ENCODE peak calls at places on chromosomes 12 and 14, in seven cellular contexts. G, N, V, O, X, Z and M are unnamed samples.

GRCh38 chr14:104138098-104138890 is at the start of gene KIF26A:
- DNase-seq in G (no peak), O (no peak), N (no peak), Z (no peak), X (no peak), V (no peak), M (no peak)

GRCh38 chr12:111412007-111412829 is 6.5 kb downstream of the SH2B3 start:
- DNase-seq in Z (no peak), O (no peak), V (peak), G (no peak), N (no peak), X (no peak), M (no peak)

GRCh38 chr14:45785240-45785639 is 532.2 kb upstream of the MIS18BP1 start:
- DNase-seq in X (no peak), V (no peak), O (no peak), Z (no peak), N (no peak), G (no peak), M (no peak)

GRCh38 chr14:104826197-104826857 is 25.4 kb downstream of the ZBTB42 start:
- DNase-seq in X (no peak), G (peak), Z (peak), V (peak), O (peak), N (peak), M (no peak)

GRCh38 chr12:109291531-109292341 is 17.3 kb downstream of the FOXN4 start:
- DNase-seq in X (no peak), O (no peak), V (peak), N (peak), Z (peak), G (no peak), M (peak)

GRCh38 chr12:103504606-103505005 is 8.8 kb upstream of the C12orf42 start:
- DNase-seq in Z (no peak), G (no peak), X (no peak), N (no peak), V (no peak), O (no peak), M (no peak)

GRCh38 chr12:112190626-112191025 is 65.3 kb downstream of the TRAFD1 start:
- DNase-seq in V (no peak), Z (no peak), G (no peak), O (no peak), X (no peak), N (no peak), M (no peak)

GRCh38 chr12:52166672-52167071 is 25.1 kb downstream of the KRT80 start:
- DNase-seq in N (peak), X (no peak), V (no peak), O (no peak), Z (no peak), G (no peak), M (no peak)

GRCh38 chr12:104903648-104904423 is 54.3 kb downstream of the SLC41A2 start:
- DNase-seq in V (no peak), O (no peak), N (peak), G (no peak), Z (peak), X (peak), M (no peak)

GRCh38 chr14:55103005-55103640 is 25.9 kb upstream of the LGALS3 start:
- DNase-seq in V (no peak), X (peak), Z (peak), N (peak), O (peak), G (peak), M (peak)

GRCh38 chr12:131371580-131372475 is 339.1 kb upstream of the SFSWAP start:
- DNase-seq in O (no peak), N (no peak), X (no peak), G (no peak), V (no peak), Z (no peak), M (no peak)
- H3K4me3 ChIP-seq in O (no peak), N (no peak), X (no peak), G (no peak), V (no peak), Z (no peak), M (no peak)

DNA sequence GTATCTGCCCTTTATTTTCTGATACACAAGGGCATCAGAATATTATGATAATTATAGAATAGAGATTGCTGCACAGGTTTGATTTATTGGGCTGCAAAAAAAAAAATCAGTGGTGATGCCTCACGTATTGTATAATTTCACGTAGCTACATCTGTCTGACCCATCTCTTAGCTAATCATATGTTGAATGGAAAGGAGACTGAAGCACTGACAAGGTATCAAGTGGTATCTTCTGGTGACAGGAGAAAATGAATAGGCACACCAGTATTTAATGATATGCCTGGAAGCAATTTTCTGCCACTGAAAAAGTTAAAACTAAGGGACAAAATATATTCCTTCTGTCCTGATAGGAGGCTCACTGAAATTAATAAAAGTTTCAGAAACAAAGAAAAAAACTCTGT is 837.2 kb upstream of the FBXO33 start:
- DNase-seq in O (no peak), G (no peak), X (no peak), N (no peak), V (no peak), Z (no peak), M (no peak)
- TF ChIP-seq CTCF in O (no peak), G (no peak), X (no peak), N (no peak), V (no peak), Z (no peak), M (no peak)

GRCh38 chr12:76422154-76422877 is 74.1 kb upstream of the BBS10 start:
- DNase-seq in V (no peak), Z (no peak), G (no peak), N (no peak), O (no peak), X (no peak), M (no peak)

GRCh38 chr12:76417116-76417515 is 68.9 kb upstream of the BBS10 start:
- DNase-seq in Z (no peak), G (no peak), V (no peak), N (no peak), O (no peak), X (no peak), M (no peak)

GRCh38 chr12:76424941-76425340 is 76.7 kb upstream of the BBS10 start:
- DNase-seq in V (no peak), G (no peak), N (no peak), X (no peak), Z (no peak), O (no peak), M (no peak)

GRCh38 chr12:76422878-76423438 is 74.7 kb upstream of the BBS10 start:
- DNase-seq in G (no peak), N (no peak), Z (peak), X (peak), O (no peak), V (no peak), M (peak)

GRCh38 chr12:76420221-76420620 is 72.0 kb upstream of the BBS10 start:
- DNase-seq in V (no peak), X (no peak), N (no peak), G (no peak), O (no peak), Z (no peak), M (no peak)
- H3K4me3 ChIP-seq in V (no peak), X (no peak), N (no peak), G (no peak), O (no peak), Z (no peak), M (no peak)

GRCh38 chr14:102063092-102063807 is 23.6 kb downstream of the HSP90AA1 start:
- DNase-seq in V (peak), X (peak), N (peak), G (peak), O (peak), Z (peak), M (peak)
- TF ChIP-seq CTCF in V (peak), X (peak), N (peak), G (peak), O (peak), Z (peak), M (peak)

GRCh38 chr12:65881965-65882413 is 57.7 kb downstream of the HMGA2 start:
- DNase-seq in X (peak), G (peak), V (peak), O (no peak), N (peak), Z (peak), M (no peak)

GRCh38 chr12:65885312-65885711 is 61.0 kb downstream of the HMGA2 start:
- DNase-seq in Z (peak), V (no peak), N (peak), O (no peak), X (no peak), G (no peak), M (no peak)

GRCh38 chr12:65879878-65880277 is 55.6 kb downstream of the HMGA2 start:
- DNase-seq in G (no peak), V (no peak), O (no peak), X (peak), Z (peak), N (peak), M (no peak)

GRCh38 chr12:65881348-65881961 is 57.2 kb downstream of the HMGA2 start:
- DNase-seq in O (no peak), N (peak), V (no peak), G (no peak), Z (peak), X (no peak), M (no peak)

GRCh38 chr12:65882504-65882903 is 58.2 kb downstream of the HMGA2 start:
- DNase-seq in N (peak), Z (no peak), X (no peak), G (no peak), O (no peak), V (no peak), M (no peak)
- H3K4me3 ChIP-seq in N (peak), Z (peak), X (peak), G (peak), O (no peak), V (no peak), M (no peak)

DNA sequence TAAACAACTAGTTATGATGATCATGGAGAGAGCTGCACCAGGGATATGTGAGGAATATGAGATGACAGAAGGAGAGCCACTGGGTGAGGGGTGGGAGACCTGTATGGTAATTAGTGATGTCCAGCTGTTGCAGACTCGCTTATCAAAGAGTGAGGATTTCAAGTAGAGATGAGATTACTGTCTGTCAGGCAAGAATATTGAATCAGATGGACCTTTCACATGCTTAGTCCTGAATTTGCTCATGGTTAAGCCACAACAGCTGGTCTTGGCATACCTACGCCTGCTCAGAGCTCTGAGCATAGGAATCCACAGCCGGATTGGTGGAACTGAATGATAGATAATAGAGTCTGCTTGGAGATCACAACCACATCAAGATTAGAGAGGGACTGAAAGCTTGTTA is 115.2 kb upstream of the ARHGAP5 start:
- DNase-seq in Z (no peak), N (no peak), X (no peak), O (no peak), G (peak), V (no peak), M (no peak)
- TF ChIP-seq CTCF in Z (no peak), N (no peak), X (no peak), O (no peak), G (no peak), V (no peak), M (no peak)

GRCh38 chr12:116273813-116274551 is 3.5 kb downstream of the MED13L start:
- DNase-seq in G (no peak), N (no peak), V (no peak), Z (no peak), O (no peak), X (no peak), M (no peak)

GRCh38 chr12:116277393-116278258 is at the start of gene MED13L:
- DNase-seq in X (peak), N (peak), Z (peak), O (peak), G (peak), V (peak), M (no peak)

GRCh38 chr12:116276433-116277216 is 868 bp downstream of the MED13L start:
- DNase-seq in V (peak), G (no peak), Z (peak), O (peak), N (peak), X (peak), M (peak)

GRCh38 chr12:116278259-116278595 is 734 bp upstream of the MED13L start:
- DNase-seq in V (no peak), N (no peak), Z (no peak), O (no peak), G (no peak), X (no peak), M (no peak)

GRCh38 chr12:116274552-116275375 is 2.7 kb downstream of the MED13L start:
- DNase-seq in V (no peak), O (no peak), Z (no peak), X (no peak), N (no peak), G (no peak), M (no peak)
- H3K4me3 ChIP-seq in V (peak), O (no peak), Z (peak), X (peak), N (peak), G (peak), M (no peak)

DNA sequence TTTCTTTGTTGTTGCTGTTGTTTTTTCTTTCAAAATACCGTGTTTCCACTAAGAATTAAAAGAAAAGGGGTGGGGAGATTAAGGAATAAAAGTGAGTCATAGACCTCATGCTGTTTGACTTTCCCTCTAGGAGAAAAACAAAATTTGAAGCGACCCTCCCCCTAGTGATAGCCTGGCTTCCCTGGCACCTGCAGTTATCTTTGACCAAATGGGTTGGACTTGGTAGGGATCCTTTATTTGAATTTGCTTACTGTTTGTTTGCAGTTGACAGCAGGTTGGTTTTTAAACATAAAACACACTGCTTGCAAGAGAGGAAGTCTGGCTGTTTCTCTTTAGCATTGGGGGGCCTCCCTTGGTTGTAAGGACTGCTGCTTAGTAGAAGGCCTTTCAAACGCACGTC is 14.0 kb downstream of the OTX2 start:
- DNase-seq in V (no peak), G (no peak), X (no peak), Z (no peak), N (no peak), O (no peak), M (no peak)
- TF ChIP-seq CTCF in V (no peak), G (no peak), X (no peak), Z (no peak), N (no peak), O (no peak), M (peak)

DNA sequence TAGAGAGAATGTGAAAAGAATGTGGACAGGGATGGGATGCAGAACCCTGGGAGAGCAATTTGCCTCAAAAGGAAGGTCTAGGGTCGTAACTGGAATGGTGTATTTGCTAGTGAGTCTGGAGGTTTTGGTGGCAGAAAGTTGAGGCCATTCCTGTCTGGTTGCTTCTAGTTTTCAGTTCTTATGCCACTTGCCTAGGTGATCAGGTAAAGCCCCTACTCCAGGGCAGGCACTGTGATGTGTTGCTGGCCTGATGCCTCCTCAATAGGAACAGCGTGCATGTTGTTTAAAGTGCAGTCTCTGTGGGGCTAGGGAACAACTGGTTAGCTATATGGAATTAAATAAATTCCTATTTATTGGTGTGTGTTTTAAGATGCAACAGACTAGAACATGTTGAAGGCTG is 6.4 kb downstream of the OS9 start:
- DNase-seq in Z (no peak), V (no peak), N (no peak), X (no peak), G (no peak), O (no peak), M (no peak)
- H3K4me3 ChIP-seq in Z (no peak), V (no peak), N (no peak), X (no peak), G (no peak), O (no peak), M (no peak)

GRCh38 chr12:126926023-126926600 is 1340.9 kb upstream of the TMEM132C start:
- DNase-seq in O (no peak), Z (no peak), N (no peak), X (no peak), G (no peak), V (no peak), M (no peak)
- TF ChIP-seq CTCF in O (no peak), Z (no peak), N (no peak), X (no peak), G (no peak), V (no peak), M (no peak)